ENCODE peak calls at places on chromosomes 7 and 10, in seven cellular contexts. U, O, C, G, W, T and Y are unnamed samples. For H3K4me1, the result is how much of the 10 kb centered on the place peaks cover.

GRCh38 chr7:104862719-104863118 is 151.3 kb upstream of the KMT2E start:
- DNase-seq in U (no peak), O (no peak), C (no peak), G (peak), W (no peak), T (no peak), Y (no peak)

GRCh38 chr10:132637477-132638129 is 100.0 kb downstream of the INPP5A start:
- DNase-seq in U (no peak), O (no peak), C (no peak), G (peak), W (no peak), T (no peak), Y (no peak)

GRCh38 chr7:77351539-77352004 is 64.6 kb downstream of the GSAP start:
- DNase-seq in U (no peak), O (peak), C (peak), G (peak), W (peak), T (no peak), Y (peak)

GRCh38 chr10:46308113-46308415 is 21.3 kb downstream of the ANTXRL start:
- DNase-seq in U (no peak), O (no peak), C (no peak), G (no peak), W (no peak), T (no peak), Y (no peak)

GRCh38 chr7:48182736-48183369 is 11.6 kb downstream of the ABCA13 start:
- DNase-seq in U (no peak), O (no peak), C (no peak), G (no peak), W (no peak), T (no peak), Y (no peak)

GRCh38 chr7:17846935-17847334 is 93.4 kb downstream of the SNX13 start:
- DNase-seq in U (no peak), O (no peak), C (no peak), G (no peak), W (no peak), T (no peak), Y (no peak)

GRCh38 chr10:103851261-103851660 is 4.1 kb downstream of the SH3PXD2A start:
- DNase-seq in U (no peak), O (no peak), C (no peak), G (no peak), W (no peak), T (peak), Y (no peak)

GRCh38 chr10:125845617-125846016 is 22.3 kb downstream of the BCCIP start:
- DNase-seq in U (no peak), O (no peak), C (no peak), G (no peak), W (no peak), T (no peak), Y (no peak)

GRCh38 chr10:88879754-88880286 is at the start of gene STAMBPL1:
- DNase-seq in U (no peak), O (peak), C (no peak), G (peak), W (peak), T (peak), Y (peak)

GRCh38 chr7:17027143-17027802 is 145.5 kb upstream of the AGR3 start:
- DNase-seq in U (no peak), O (no peak), C (no peak), G (no peak), W (no peak), T (no peak), Y (no peak)

GRCh38 chr10:43226441-43226840 is 40.4 kb downstream of the RASGEF1A start:
- DNase-seq in U (no peak), O (no peak), C (no peak), G (no peak), W (no peak), T (peak), Y (no peak)

GRCh38 chr7:1060315-1061080 is 16.2 kb downstream of the GPR146 start:
- DNase-seq in U (peak), O (no peak), C (no peak), G (peak), W (no peak), T (no peak), Y (no peak)

GRCh38 chr7:44187636-44188416 is 1.4 kb downstream of the GCK start:
- DNase-seq in U (no peak), O (no peak), C (no peak), G (no peak), W (no peak), T (no peak), Y (no peak)

GRCh38 chr7:72101444-72101843 is 310.7 kb downstream of the CALN1 start:
- DNase-seq in U (no peak), O (no peak), C (no peak), G (no peak), W (no peak), T (no peak), Y (no peak)

GRCh38 chr10:93495654-93496321 is 624 bp upstream of the CEP55 start:
- DNase-seq in U (no peak), O (no peak), C (peak), G (peak), W (peak), T (peak), Y (no peak)

GRCh38 chr10:77531441-77532001 is 106.1 kb downstream of the KCNMA1 start:
- DNase-seq in U (peak), O (no peak), C (no peak), G (no peak), W (no peak), T (no peak), Y (no peak)

GRCh38 chr10:43082756-43083155 is 5.9 kb downstream of the RET start:
- DNase-seq in U (peak), O (no peak), C (no peak), G (no peak), W (no peak), T (no peak), Y (no peak)

GRCh38 chr10:60270426-60270825 is 119.2 kb downstream of the ANK3 start:
- DNase-seq in U (no peak), O (no peak), C (no peak), G (no peak), W (no peak), T (no peak), Y (no peak)
- H3K4me1 ChIP-seq in U (under half), O (under half), C (under half), G (under half), W (under half), T (under half), Y (under half)

DNA sequence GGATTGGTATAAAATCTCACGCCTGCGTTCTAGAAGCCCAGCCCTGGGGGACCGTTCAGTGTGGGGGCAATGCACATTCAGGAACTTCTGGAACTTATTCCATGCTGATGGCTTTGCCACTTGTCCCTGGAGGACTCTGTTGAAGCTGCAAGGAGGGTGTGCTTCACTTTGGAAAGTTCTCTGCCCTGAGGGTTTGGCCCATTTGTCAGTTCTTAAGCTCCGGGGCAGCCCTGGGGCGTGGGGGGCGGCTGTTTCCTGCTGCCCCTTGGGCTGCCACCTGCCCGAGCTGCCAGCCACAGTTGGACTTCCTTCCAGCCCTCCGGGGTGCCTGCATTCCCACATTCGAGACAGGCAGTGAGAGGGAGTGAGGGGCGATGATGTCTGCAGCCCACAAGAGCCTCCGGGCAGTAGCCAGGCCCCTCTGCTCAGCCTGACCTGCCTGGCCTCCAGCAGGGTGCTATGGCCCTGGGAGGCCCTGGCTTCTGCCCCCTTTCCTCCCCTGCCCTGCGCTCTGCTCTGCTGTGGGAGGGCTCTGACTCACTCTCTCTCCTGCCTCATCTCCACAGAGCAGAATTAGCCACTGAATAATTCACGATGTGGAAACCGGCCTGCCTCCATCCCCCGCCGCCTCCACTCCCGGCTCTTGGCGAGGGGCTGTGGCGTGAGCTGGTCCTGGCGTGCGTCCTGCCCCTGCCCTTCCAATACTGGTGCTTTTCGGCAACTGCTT is 1.9 kb downstream of the TTYH3 start:
- DNase-seq in U (peak), O (no peak), C (no peak), G (no peak), W (no peak), T (no peak), Y (no peak)
- H3K4me1 ChIP-seq in U (under half), O (under half), C (under half), G (under half), W (under half), T (under half), Y (under half)

DNA sequence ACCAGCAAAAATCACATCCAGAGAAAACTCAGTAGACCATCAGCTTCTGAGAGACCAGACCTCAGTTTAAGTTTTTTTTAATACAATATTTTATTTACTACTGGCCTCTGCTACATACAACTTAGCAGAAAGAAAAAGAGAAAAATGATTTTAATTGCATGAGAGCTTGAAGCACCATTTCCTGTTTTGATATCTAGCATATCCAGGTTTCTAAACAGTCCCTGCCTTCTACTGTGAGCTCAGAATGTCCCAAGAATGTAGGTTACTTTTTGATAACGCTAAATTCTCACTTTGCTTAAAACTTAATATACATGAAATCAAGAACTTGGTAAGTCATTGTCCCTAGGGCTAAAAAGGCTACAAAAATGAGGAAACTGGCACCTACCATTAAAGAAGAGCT is 7.1 kb downstream of the TMEM243 start:
- DNase-seq in U (no peak), O (no peak), C (no peak), G (no peak), W (no peak), T (no peak), Y (no peak)
- H3K4me1 ChIP-seq in U (under half), O (under half), C (half or more), G (half or more), W (half or more), T (under half), Y (half or more)

GRCh38 chr10:33133557-33133956 is 175.5 kb upstream of the ITGB1 start:
- DNase-seq in U (no peak), O (no peak), C (no peak), G (no peak), W (no peak), T (no peak), Y (no peak)
- H3K4me1 ChIP-seq in U (under half), O (under half), C (under half), G (under half), W (half or more), T (under half), Y (half or more)

DNA sequence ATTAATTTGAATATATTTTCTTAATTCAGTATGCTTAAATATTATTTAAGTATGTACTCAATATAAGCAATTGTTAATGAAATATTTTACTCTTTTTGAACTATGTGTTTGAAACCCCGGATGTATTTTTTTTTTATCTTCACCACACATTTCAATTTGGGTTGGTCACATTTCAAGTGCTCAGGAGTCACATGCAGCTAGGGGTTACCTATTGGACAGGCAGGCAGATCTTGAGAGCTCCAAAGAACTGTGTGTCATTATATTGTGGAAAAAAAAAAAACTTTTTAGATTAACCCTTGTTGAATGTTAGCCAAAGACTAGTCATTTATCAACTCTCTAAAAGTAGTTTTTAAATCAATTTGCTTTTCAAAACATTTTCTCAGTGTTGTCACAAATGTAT is 37.2 kb downstream of the IKZF1 start:
- DNase-seq in U (no peak), O (no peak), C (no peak), G (no peak), W (peak), T (no peak), Y (no peak)
- H3K4me1 ChIP-seq in U (under half), O (under half), C (half or more), G (half or more), W (half or more), T (under half), Y (half or more)

GRCh38 chr10:110425684-110426293 is 71.9 kb upstream of the DUSP5 start:
- DNase-seq in U (no peak), O (no peak), C (no peak), G (no peak), W (no peak), T (no peak), Y (no peak)

GRCh38 chr10:110423650-110424049 is 74.1 kb upstream of the DUSP5 start:
- DNase-seq in U (peak), O (no peak), C (no peak), G (no peak), W (no peak), T (no peak), Y (no peak)

GRCh38 chr10:110420401-110421193 is 77.1 kb upstream of the DUSP5 start:
- DNase-seq in U (peak), O (no peak), C (no peak), G (no peak), W (no peak), T (peak), Y (no peak)

GRCh38 chr10:110421512-110422138 is 76.1 kb upstream of the DUSP5 start:
- DNase-seq in U (no peak), O (no peak), C (no peak), G (peak), W (no peak), T (no peak), Y (no peak)

DNA sequence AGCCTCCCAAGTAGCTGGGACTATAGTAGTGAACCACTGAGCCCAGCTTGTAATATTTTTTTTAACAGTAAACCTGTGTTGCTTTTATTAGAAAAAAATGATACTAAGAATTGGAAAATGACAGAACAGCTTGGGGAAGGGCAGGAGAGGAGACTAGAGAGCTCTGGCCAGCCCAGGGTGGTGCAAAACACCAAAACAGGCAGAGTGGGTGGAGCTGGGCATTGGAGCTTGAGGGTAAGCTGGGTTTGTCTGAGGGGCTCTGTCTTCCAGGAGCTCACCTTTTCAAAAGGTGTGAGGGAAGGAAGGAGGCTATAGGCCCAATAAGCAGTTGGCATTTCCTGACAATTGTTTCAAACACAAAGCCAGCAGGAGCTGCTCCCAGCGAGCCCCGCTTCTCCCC is 75.2 kb upstream of the DUSP5 start:
- DNase-seq in U (no peak), O (no peak), C (no peak), G (no peak), W (no peak), T (no peak), Y (no peak)
- H3K4me1 ChIP-seq in U (under half), O (under half), C (under half), G (half or more), W (under half), T (under half), Y (under half)

DNA sequence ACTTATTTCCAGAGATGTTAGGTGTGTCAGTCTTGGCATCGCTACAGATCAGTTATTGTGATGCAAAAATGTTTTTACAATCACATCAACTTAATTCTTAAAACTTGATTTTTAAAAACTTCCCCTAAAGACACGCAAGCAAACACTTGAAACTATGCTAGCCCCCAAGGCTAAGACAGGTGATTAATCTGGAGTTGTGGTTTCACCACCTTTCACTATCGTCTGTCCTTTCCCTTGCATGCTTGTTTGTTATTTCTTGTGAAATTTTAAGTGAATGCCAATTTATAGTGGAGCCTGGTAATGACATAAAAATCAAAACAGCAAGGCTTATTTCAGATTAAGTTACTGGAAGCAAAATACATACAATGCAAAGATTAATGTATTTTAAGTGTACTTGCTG is 70.4 kb downstream of the SLC35B4 start:
- DNase-seq in U (no peak), O (no peak), C (no peak), G (peak), W (no peak), T (no peak), Y (no peak)
- H3K4me1 ChIP-seq in U (under half), O (under half), C (under half), G (under half), W (under half), T (under half), Y (under half)

DNA sequence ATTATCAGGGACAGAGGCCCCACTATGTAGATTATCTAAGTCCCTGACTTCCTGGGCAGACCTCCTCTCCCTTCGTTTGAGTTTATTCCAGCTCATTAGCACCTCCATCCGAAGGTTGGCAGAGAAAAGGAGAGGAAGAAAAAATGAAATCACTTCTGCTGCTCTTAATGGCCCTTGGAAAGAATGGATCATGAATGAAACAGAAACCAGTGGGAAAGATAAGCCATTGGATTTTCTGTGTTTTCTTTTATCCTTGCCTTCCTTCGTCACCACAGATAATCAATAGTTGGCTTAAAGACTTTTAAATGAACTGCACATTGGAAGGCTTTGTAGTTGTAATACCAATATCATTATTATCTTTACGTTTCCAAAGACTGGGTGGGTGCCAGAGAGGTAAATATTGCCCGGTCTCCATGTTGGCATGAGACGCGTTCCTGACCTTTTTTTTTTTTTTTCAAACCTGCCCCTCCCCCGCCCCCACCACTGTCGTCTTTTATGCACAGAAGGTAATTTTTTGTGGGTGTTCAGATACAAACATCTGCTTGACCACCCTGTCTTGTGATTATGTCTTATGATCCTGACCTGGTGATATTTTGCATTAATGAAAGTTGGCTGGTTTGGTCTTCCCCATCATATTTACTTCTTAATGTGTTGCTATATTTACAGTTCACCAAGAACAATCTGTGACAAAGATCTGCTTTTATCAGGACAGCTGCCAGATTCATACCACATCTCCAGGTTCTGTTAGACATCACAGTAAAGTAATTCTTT is 116.8 kb downstream of the ARID5B start:
- DNase-seq in U (no peak), O (peak), C (no peak), G (no peak), W (no peak), T (no peak), Y (no peak)
- H3K4me1 ChIP-seq in U (under half), O (under half), C (under half), G (half or more), W (half or more), T (under half), Y (under half)